ENCODE peak calls at places on chromosomes 16 and 17, in five cellular contexts. E, S, J, N and W are unnamed samples.

GRCh38 chr17:17970699-17971430 is 1.3 kb downstream of the TOM1L2 start:
- DNase-seq in E (no peak), S (no peak), J (no peak), N (no peak), W (no peak)

GRCh38 chr16:49453001-49453400 is 79.4 kb downstream of the C16orf78 start:
- DNase-seq in E (no peak), S (no peak), J (no peak), N (no peak), W (no peak)

GRCh38 chr17:42361781-42362186 is 26.5 kb downstream of the STAT3 start:
- DNase-seq in E (no peak), S (peak; percentile 54), J (no peak), N (no peak), W (no peak)

GRCh38 chr16:29023279-29024278 is 38.7 kb downstream of the LAT start:
- DNase-seq in E (no peak), S (peak; percentile 67), J (no peak), N (no peak), W (no peak)

GRCh38 chr17:1906622-1907021 is 76.8 kb downstream of the RPA1 start:
- DNase-seq in E (no peak), S (no peak), J (no peak), N (no peak), W (no peak)

GRCh38 chr17:58415371-58416055 is 1.8 kb downstream of the RNF43 start:
- DNase-seq in E (no peak), S (no peak), J (no peak), N (peak; percentile 76), W (peak; percentile 56)

GRCh38 chr16:50310308-50311133 is 44.2 kb downstream of the ADCY7 start:
- DNase-seq in E (no peak), S (peak; percentile 47), J (no peak), N (no peak), W (no peak)

GRCh38 chr17:80847506-80848230 is 144.0 kb upstream of the CHMP6 start:
- DNase-seq in E (no peak), S (peak; percentile 75), J (no peak), N (no peak), W (no peak)

GRCh38 chr17:34571428-34572130 is 7.8 kb upstream of the TMEM132E start:
- DNase-seq in E (no peak), S (no peak), J (peak; percentile 7), N (no peak), W (no peak)

GRCh38 chr16:66484453-66485213 is 57.5 kb downstream of the BEAN1 start:
- DNase-seq in E (no peak), S (peak; percentile 46), J (no peak), N (no peak), W (no peak)

GRCh38 chr17:39903158-39903884 is 15.1 kb downstream of the GSDMB start:
- DNase-seq in E (no peak), S (no peak), J (no peak), N (no peak), W (no peak)

GRCh38 chr17:79749156-79749815 is 18.5 kb downstream of the ENPP7 start:
- DNase-seq in E (no peak), S (no peak), J (no peak), N (no peak), W (no peak)

GRCh38 chr17:62627219-62627903 is at the start of gene MRC2:
- DNase-seq in E (peak; percentile 88), S (no peak), J (peak; percentile 36), N (peak; percentile 36), W (peak; percentile 83)

GRCh38 chr17:82668631-82669099 is 20.4 kb upstream of the WDR45B start:
- DNase-seq in E (peak; percentile 57), S (peak; percentile 62), J (peak; percentile 63), N (peak; percentile 77), W (peak; percentile 78)

GRCh38 chr17:43694081-43694870 is 32.6 kb upstream of the MEOX1 start:
- DNase-seq in E (peak; percentile 70), S (peak; percentile 81), J (peak; percentile 37), N (peak; percentile 86), W (peak; percentile 84)

GRCh38 chr16:58732545-58733247 is 1.4 kb downstream of the GOT2 start:
- DNase-seq in E (no peak), S (no peak), J (no peak), N (no peak), W (no peak)

DNA sequence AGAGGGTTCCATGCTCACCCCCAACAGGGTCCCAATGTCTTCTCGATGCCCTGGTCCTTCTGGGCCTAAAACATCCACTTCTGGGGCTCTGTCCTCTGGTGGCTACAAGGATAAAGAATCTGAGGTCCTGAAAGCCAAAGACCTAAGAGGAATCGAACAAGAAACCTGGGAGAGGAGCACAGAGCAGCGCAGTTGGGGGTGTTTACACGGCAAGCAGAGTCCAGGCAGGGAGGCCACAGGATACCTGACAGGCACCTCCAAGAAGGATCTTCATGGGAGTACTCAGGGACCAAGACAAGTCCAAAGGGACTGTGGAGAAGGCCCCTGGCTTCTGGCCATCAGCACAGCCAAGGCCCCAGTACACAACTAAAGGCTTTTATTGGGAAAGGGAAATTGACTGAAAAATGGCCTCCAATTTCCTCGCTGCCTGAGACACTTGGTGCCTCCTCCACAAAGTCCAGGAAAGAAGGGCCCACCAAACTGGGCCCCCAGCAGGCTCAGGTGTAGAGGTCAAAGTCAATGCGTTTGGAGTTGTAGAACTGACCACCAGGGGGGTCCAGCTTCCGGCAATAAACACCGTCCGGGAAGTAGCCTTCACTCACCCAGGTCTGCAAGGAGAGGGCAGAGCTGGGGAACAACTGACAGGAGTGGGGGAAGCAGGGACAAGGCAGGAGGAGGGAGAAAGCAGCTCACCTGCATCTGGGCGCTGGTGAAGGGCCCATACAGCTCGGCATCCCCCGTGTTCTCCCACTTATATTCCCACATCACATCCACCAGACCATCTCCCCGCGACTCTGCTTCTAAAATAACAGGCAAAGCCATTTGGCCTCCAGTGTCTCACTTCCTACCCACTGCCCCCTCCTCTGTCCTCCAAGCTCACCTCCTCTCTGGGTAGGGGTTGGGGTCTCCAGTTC is 2.4 kb downstream of the CD2BP2 start:
- DNase-seq in E (no peak), S (no peak), J (no peak), N (no peak), W (no peak)
- H3K27ac ChIP-seq in E (peak overlapping the region; percentile 19), S (no peak overlapping the region), J (peak overlapping the region; percentile 78), N (peak overlapping the region; percentile 55), W (peak overlapping the region; percentile 64)

DNA sequence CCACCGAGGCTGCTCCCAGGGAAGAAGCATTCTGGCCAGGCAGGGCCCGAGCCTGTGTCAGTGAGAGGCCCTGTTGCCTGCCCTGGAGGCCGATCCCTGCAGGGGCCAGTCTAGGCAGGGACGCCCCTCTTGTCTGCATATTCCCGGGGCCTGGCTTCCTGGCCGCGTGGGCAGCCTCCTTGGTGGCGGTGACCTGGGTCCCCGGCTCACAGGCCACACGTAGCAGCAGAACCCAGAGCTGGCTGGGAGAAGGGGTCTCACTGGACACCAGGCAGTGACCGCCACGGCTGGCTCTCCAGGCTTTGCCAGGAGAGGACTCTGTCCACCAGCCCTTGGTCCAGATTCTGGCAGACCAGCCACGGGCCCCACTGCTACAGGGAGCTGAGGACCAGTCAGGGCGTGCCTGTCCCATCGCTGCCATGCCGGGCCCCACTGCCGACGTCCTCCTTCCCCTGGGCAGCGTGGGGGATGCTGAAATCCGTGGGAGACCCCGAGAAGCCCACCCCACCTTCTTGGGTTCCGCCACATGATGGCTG is 3.7 kb upstream of the CACNA1H start:
- DNase-seq in E (no peak), S (no peak), J (no peak), N (no peak), W (no peak)
- H3K27ac ChIP-seq in E (no peak overlapping the region), S (no peak overlapping the region), J (no peak overlapping the region), N (no peak overlapping the region), W (no peak overlapping the region)

DNA sequence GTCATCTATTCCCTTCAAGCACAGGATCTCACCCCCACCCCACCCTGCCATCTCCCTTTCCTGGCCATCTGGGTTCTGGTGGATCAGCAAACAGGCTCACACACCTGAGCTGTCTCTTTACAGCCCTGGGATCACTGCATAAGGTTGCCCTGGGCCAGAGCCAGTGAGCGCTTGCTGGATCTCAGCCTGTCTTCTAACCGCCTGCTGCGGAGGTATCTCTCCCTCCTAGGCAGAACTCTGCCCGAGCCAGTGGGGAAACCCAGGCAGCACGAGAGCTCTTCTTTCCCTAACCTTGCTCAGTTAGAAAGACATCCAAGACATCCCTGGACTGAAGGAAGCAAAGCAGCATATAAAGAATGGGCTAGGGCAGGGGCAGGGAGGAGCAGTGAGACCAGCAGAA is 6.4 kb downstream of the HAS3 start:
- DNase-seq in E (no peak), S (no peak), J (no peak), N (no peak), W (no peak)
- H3K27ac ChIP-seq in E (no peak overlapping the region), S (no peak overlapping the region), J (no peak overlapping the region), N (no peak overlapping the region), W (no peak overlapping the region)

GRCh38 chr16:74874912-74875311 is 100.3 kb upstream of the FA2H start:
- DNase-seq in E (no peak), S (no peak), J (no peak), N (peak; percentile 86), W (peak; percentile 26)
- H3K27ac ChIP-seq in E (no peak overlapping the region), S (no peak overlapping the region), J (no peak overlapping the region), N (no peak overlapping the region), W (no peak overlapping the region)

DNA sequence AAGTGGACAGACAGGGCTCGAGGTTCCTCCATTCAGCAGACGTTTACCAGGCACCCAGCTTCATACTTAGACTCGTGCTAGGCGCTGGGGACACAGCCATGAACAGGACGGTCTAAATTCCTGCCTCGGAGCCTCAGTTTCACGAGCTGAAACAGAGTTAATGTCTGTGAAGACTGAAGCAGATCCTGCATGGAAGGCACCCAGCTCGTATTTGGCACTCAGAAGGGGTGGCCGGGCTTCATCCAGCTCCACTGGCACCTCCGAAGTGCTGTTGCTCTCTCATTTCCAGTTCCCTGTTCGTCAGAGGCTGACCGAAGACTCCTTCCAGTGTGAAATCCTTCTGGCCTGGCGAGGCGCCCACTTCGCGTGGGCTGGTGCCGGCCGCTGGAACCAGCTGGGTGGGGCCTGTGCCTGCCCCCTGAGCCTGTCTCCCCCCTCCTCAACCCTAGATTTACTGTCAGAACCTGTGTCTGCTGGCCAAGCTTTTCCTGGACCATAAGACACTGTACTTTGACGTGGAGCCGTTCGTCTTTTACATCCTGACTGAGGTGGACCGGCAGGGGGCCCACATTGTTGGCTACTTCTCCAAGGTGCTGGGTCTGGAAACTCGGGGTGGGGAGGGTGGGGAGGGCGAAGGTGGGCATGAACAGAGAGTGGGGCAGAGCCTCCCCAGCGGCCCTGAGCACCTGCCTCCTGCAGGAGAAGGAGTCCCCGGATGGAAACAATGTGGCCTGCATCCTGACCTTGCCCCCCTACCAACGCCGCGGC is 5.8 kb downstream of the PRSS8 start:
- DNase-seq in E (peak; percentile 78), S (no peak), J (peak; percentile 17), N (peak; percentile 71), W (peak; percentile 71)
- H3K27ac ChIP-seq in E (peak overlapping the region; percentile 57), S (no peak overlapping the region), J (peak overlapping the region; percentile 76), N (peak overlapping the region; percentile 98), W (peak overlapping the region; percentile 75)

DNA sequence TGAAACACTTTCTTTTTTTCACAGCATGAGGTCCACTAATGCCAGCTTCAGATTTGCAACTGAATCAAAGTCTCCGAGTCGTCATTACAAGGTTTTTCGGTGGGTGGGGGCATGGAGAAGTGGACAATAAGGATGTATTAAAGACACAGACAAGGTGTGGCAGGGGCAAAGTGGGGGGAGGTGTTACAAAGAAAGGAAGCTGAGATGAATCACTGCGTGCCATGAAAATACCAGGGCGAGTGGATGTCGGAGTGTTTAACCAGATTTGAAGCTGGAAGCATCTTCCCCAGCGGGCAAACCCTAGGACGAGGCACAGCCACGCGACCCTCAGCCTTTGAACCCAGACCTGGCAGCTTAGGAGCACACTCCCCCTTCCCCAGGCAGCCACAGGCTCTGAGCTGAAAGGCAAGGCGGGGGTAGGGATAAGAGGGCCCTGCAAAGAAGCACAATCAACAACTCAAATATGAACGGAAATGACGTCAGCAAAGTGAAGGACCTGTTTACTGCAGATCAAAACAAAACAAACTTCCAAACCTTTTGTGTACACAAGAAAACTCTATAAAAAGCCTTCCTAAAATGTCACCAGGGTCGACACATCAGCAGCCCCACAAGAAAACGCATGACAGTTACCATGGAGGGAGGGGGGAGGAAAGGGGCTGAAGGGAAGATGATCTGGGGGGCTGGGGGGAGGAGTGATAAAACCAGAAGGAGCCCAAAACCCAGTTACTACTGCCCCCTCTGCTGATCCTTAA is 5.6 kb upstream of the ZFHX3 start:
- DNase-seq in E (no peak), S (no peak), J (no peak), N (no peak), W (no peak)
- H3K27ac ChIP-seq in E (peak overlapping the region; percentile 95), S (no peak overlapping the region), J (peak overlapping the region; percentile 13), N (peak overlapping the region; percentile 21), W (peak overlapping the region; percentile 98)